ENCODE peak calls at places on chromosomes 16 and 17, in eight cellular contexts. S is PC-3, L is GM23248, X is GM23338, Y is MM.1S, Q is neural progenitor cell, N is SK-N-SH, R is HCT116. D is an unnamed sample. For H4K20me1 and H3K4me1, the result is how much of the 10 kb centered on the place peaks cover.

GRCh38 chr16:58020628-58021521 is 4.7 kb upstream of the MMP15 start:
- DNase-seq in S (peak), Y (peak), Q (peak), L (peak), N (peak), R (no peak), X (peak), D (peak)

GRCh38 chr17:82871056-82871775 is 31.4 kb upstream of the ZNF750 start:
- DNase-seq in L (no peak), R (no peak), X (peak), Q (no peak), N (no peak), Y (no peak), S (no peak), D (peak)

GRCh38 chr17:65542595-65542994 is 18.9 kb downstream of the AXIN2 start:
- DNase-seq in L (no peak), Y (no peak), X (no peak), Q (no peak), S (peak), N (no peak), R (no peak), D (no peak)

GRCh38 chr16:31476305-31477219 is 4.6 kb downstream of the TGFB1I1 start:
- DNase-seq in R (no peak), Y (peak), N (peak), Q (peak), S (no peak), X (peak), L (no peak), D (no peak)

GRCh38 chr17:41415833-41416335 is 8.5 kb downstream of the KRT37 start:
- DNase-seq in L (peak), N (no peak), S (no peak), Y (no peak), R (no peak), X (no peak), Q (no peak), D (no peak)

GRCh38 chr17:2694381-2695242 is 17.0 kb downstream of the CLUH start:
- DNase-seq in N (peak), R (no peak), Y (no peak), L (no peak), Q (no peak), X (no peak), S (no peak), D (no peak)

GRCh38 chr16:56401482-56401881 is 23.9 kb downstream of the AMFR start:
- DNase-seq in L (no peak), S (peak), Y (no peak), N (peak), X (peak), Q (peak), R (peak), D (peak)

GRCh38 chr17:57356722-57357391 is 100.5 kb downstream of the MSI2 start:
- DNase-seq in L (no peak), S (no peak), X (peak), Q (peak), Y (peak), R (no peak), N (no peak), D (peak)

GRCh38 chr17:56488800-56489199 is 104.7 kb upstream of the NOG start:
- DNase-seq in N (no peak), Q (no peak), X (no peak), L (no peak), S (no peak), R (no peak), Y (no peak), D (no peak)

GRCh38 chr16:1946495-1947368 is 3.7 kb upstream of the MSRB1 start:
- DNase-seq in N (no peak), Q (no peak), R (no peak), S (no peak), X (peak), Y (no peak), L (no peak), D (no peak)

GRCh38 chr17:37261286-37261685 is 114.5 kb upstream of the C17orf78 start:
- DNase-seq in S (no peak), Y (no peak), L (peak), N (no peak), X (no peak), R (no peak), Q (no peak), D (no peak)

GRCh38 chr17:59093145-59093701 is 13.5 kb downstream of the TRIM37 start:
- DNase-seq in N (no peak), Y (no peak), R (no peak), Q (no peak), S (no peak), L (no peak), X (no peak), D (no peak)

GRCh38 chr17:68355093-68355492 is 63.8 kb downstream of the ARSG start:
- DNase-seq in N (no peak), X (no peak), Q (no peak), Y (no peak), R (no peak), S (peak), L (peak), D (no peak)

GRCh38 chr17:39027440-39028035 is 60.3 kb upstream of the FBXO47 start:
- DNase-seq in X (no peak), R (no peak), N (peak), Q (peak), L (no peak), Y (no peak), S (no peak), D (no peak)

GRCh38 chr16:10933865-10934264 is 8.4 kb downstream of the DEXI start:
- DNase-seq in N (no peak), S (no peak), X (no peak), L (no peak), Q (no peak), R (no peak), Y (no peak), D (no peak)

GRCh38 chr16:10931977-10932632 is 10.2 kb downstream of the DEXI start:
- DNase-seq in R (no peak), X (no peak), Y (no peak), S (no peak), L (no peak), Q (no peak), N (no peak), D (no peak)

GRCh38 chr16:10931133-10931532 is 11.1 kb downstream of the DEXI start:
- DNase-seq in S (no peak), N (no peak), L (no peak), Q (no peak), Y (no peak), R (no peak), X (no peak), D (no peak)

GRCh38 chr16:10934325-10935107 is 7.8 kb downstream of the DEXI start:
- DNase-seq in X (no peak), R (no peak), Y (no peak), Q (no peak), N (no peak), S (no peak), L (no peak), D (no peak)

DNA sequence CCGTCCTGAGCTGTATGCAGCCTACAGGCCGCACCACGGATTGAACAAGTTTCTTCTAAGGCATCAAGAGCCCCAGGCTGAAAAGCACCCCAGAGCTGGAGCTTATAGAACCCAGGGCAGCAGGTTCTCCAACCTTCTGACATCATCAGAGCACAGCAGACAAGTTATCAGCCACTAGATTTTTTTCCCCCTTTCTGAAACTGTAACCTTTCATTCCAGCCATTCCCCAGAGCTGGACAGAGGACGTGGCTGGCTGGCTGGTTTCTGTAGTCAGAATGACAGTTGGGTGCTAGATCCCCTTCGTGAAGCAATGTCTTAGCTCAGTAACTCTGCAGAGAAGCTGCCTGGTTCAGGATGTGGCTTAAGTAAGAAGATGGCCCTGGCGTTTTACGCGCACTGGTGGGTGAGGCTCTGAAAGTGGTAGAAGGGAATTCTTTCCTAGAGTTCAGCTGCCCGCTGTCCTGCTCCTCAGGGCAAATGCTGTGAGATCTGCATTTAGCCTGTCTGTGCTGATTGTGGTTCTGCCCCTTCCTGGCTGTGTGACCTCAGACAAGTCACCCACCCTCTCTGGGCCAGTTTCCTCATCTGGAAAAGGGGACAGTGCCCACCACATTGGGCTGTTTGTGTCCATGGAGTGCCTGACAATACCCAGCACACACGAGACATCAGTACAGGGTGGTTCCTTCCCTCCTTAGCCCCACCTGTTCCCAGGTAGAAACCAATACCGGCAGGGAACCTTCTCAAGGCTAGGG is 9.1 kb downstream of the DEXI start:
- DNase-seq in Q (no peak), N (no peak), Y (no peak), R (no peak), X (no peak), L (no peak), S (no peak), D (no peak)
- H4K20me1 ChIP-seq in Q (half or more), N (half or more), Y (under half), R (under half), X (under half), L (under half), S (under half), D (under half)

GRCh38 chr17:51046527-51047384 is 73.9 kb downstream of the SPAG9 start:
- DNase-seq in S (no peak), Y (no peak), Q (peak), X (peak), N (peak), R (no peak), L (peak), D (no peak)

GRCh38 chr17:51050291-51051033 is 70.2 kb downstream of the SPAG9 start:
- DNase-seq in Q (no peak), L (peak), Y (peak), X (no peak), N (no peak), R (no peak), S (peak), D (peak)

GRCh38 chr17:51045616-51046526 is 74.8 kb downstream of the SPAG9 start:
- DNase-seq in X (peak), N (peak), R (no peak), S (no peak), Y (no peak), Q (peak), L (peak), D (no peak)

DNA sequence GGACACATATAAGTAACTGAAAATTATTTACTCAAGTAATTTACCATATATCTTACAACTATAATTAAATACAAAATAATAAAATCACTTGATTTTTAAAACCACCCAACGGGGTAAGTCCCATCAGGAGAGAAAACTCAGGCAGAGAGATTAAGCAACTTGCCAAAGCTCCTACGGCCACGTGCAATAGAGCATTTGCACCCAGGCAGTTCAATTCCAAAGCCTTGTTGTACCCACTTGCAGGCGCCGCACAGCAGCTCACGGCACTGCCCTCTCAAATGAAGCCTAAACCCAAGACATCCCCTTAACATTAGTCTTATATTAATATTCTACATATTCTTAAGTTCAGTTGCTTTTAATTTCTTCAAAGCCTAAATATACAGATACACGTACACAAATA is 75.7 kb downstream of the SPAG9 start:
- DNase-seq in S (no peak), R (no peak), X (no peak), N (peak), Q (peak), L (no peak), Y (no peak), D (no peak)
- TF ChIP-seq EZH2phosphoT487 in S (no peak), R (no peak), X (no peak), N (no peak), Q (no peak), L (no peak), Y (no peak), D (no peak)

GRCh38 chr17:81243333-81243664 is 4.2 kb downstream of the NDUFAF8 start:
- DNase-seq in R (no peak), X (no peak), S (no peak), N (no peak), Q (no peak), Y (no peak), L (no peak), D (no peak)
- H3K4me1 ChIP-seq in R (under half), X (under half), S (under half), N (under half), Q (under half), Y (under half), L (under half), D (under half)

GRCh38 chr16:75263963-75264445 is 12.6 kb upstream of the BCAR1 start:
- DNase-seq in Y (no peak), R (no peak), L (peak), S (peak), N (peak), X (no peak), Q (no peak), D (no peak)
- H4K20me1 ChIP-seq in Y (under half), R (under half), L (under half), S (under half), N (half or more), X (under half), Q (half or more), D (under half)

GRCh38 chr16:80285089-80285488 is 255.7 kb upstream of the DYNLRB2 start:
- DNase-seq in L (peak), N (no peak), S (no peak), R (no peak), Q (no peak), X (no peak), Y (no peak), D (no peak)
- TF ChIP-seq EZH2phosphoT487 in L (no peak), N (no peak), S (no peak), R (no peak), Q (no peak), X (no peak), Y (no peak), D (no peak)

DNA sequence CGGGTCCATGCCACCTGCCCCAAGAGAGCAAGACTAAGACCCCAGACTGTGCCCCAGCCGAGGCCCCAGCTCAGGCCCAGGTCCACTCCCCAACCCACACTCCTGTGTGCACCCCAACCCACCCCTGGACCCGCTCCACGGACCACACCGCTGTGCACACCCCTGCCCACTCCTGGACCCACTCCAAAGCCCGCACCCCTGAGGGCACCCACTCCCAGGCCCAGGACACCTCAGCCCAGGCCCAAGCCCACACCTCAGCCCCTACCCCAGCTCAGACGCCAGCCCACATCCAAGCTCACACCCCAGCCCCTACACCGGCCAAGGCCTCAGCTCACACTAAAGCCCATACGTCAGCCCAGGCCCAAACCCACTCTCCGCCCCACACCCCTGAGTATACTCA is 1.1 kb downstream of the SPEM3 start:
- DNase-seq in R (no peak), N (no peak), X (no peak), Y (no peak), L (no peak), Q (no peak), S (no peak), D (no peak)
- H3K4me1 ChIP-seq in R (under half), N (under half), X (under half), Y (under half), L (under half), Q (under half), S (under half), D (under half)